ENCODE peak calls at places on chromosome 17, in six cellular contexts. U is GM12865, N is HEK293T, E is tibial nerve, B is lower leg skin, A is esophagus squamous epithelium. P is an unnamed sample.

GRCh38 chr17:49217651-49218413 is 7.3 kb downstream of the ABI3 start:
- DNase-seq in N (no peak), U (peak), E (peak), B (peak), A (no peak), P (no peak)

GRCh38 chr17:11144358-11145233 is 96.4 kb upstream of the SHISA6 start:
- DNase-seq in U (peak), A (no peak), B (no peak), E (no peak), N (peak), P (no peak)

GRCh38 chr17:81429353-81429774 is 34.1 kb downstream of the BAHCC1 start:
- DNase-seq in N (no peak), E (peak), A (no peak), U (no peak), B (peak), P (no peak)

GRCh38 chr17:14016858-14017257 is 52.4 kb upstream of the COX10 start:
- DNase-seq in E (no peak), N (no peak), B (no peak), U (no peak), A (no peak), P (no peak)

GRCh38 chr17:17570207-17570797 is 21.2 kb downstream of the PEMT start:
- DNase-seq in E (no peak), U (no peak), N (peak), A (no peak), B (no peak), P (no peak)

GRCh38 chr17:4165301-4166010 is 22.5 kb downstream of the CYB5D2 start:
- DNase-seq in E (no peak), A (no peak), B (no peak), N (no peak), U (no peak), P (no peak)

GRCh38 chr17:50272711-50273653 is 1.3 kb upstream of the TMEM92 start:
- DNase-seq in A (no peak), N (peak), E (peak), B (peak), U (peak), P (no peak)

GRCh38 chr17:954431-955164 is 25.0 kb downstream of the NXN start:
- DNase-seq in U (no peak), A (no peak), B (no peak), N (no peak), E (no peak), P (no peak)

GRCh38 chr17:12958786-12959185 is 59.0 kb downstream of the ELAC2 start:
- DNase-seq in U (no peak), B (no peak), E (no peak), A (no peak), N (no peak), P (no peak)

GRCh38 chr17:28065706-28066105 is 23.2 kb downstream of the NLK start:
- DNase-seq in E (no peak), N (no peak), B (no peak), U (no peak), A (no peak), P (no peak)